ENCODE peak calls at places on chromosome 21, in ten cellular contexts. One of them, this sample, is unnamed.

GRCh38 chr21:29499229-29499628 is 200.5 kb downstream of the BACH1 start:
- DNase-seq in fibroblast of pulmonary artery: no peak
- DNase-seq in GM10248: no peak
- DNase-seq in tibial nerve: no peak
- DNase-seq in coronary artery: no peak
- DNase-seq in spleen: no peak
- DNase-seq in AG09319: no peak
- DNase-seq in heart right ventricle: no peak
- DNase-seq in Caco-2: no peak
- DNase-seq in neural crest cell: no peak
- DNase-seq in this sample: no peak

GRCh38 chr21:38433516-38433915 is 64.8 kb downstream of the ERG start:
- DNase-seq in spleen: no peak
- DNase-seq in tibial nerve: no peak
- DNase-seq in AG09319: no peak
- DNase-seq in fibroblast of pulmonary artery: no peak
- DNase-seq in coronary artery: peak; percentile 47
- DNase-seq in Caco-2: no peak
- DNase-seq in GM10248: no peak
- DNase-seq in heart right ventricle: no peak
- DNase-seq in neural crest cell: no peak
- DNase-seq in this sample: no peak

GRCh38 chr21:38957575-38958340 is 152.0 kb downstream of the ETS2 start:
- DNase-seq in fibroblast of pulmonary artery: no peak
- DNase-seq in GM10248: no peak
- DNase-seq in spleen: no peak
- DNase-seq in Caco-2: no peak
- DNase-seq in coronary artery: no peak
- DNase-seq in neural crest cell: no peak
- DNase-seq in tibial nerve: no peak
- DNase-seq in AG09319: no peak
- DNase-seq in heart right ventricle: no peak
- DNase-seq in this sample: no peak

GRCh38 chr21:30839304-30839703 is 9.7 kb upstream of the KRTAP7-1 start:
- DNase-seq in heart right ventricle: no peak
- DNase-seq in spleen: no peak
- DNase-seq in coronary artery: no peak
- DNase-seq in fibroblast of pulmonary artery: peak; percentile 0
- DNase-seq in AG09319: no peak
- DNase-seq in tibial nerve: no peak
- DNase-seq in Caco-2: peak; percentile 54
- DNase-seq in neural crest cell: peak; percentile 36
- DNase-seq in GM10248: peak; percentile 23
- DNase-seq in this sample: no peak

GRCh38 chr21:30831194-30831765 is 1.7 kb upstream of the KRTAP7-1 start:
- DNase-seq in heart right ventricle: no peak
- DNase-seq in fibroblast of pulmonary artery: peak; percentile 10
- DNase-seq in GM10248: peak; percentile 17
- DNase-seq in AG09319: no peak
- DNase-seq in tibial nerve: no peak
- DNase-seq in Caco-2: no peak
- DNase-seq in spleen: no peak
- DNase-seq in coronary artery: no peak
- DNase-seq in neural crest cell: peak; percentile 12
- DNase-seq in this sample: no peak

GRCh38 chr21:26320541-26320940 is 150.0 kb upstream of the APP start:
- DNase-seq in coronary artery: no peak
- DNase-seq in heart right ventricle: no peak
- DNase-seq in neural crest cell: no peak
- DNase-seq in spleen: no peak
- DNase-seq in tibial nerve: no peak
- DNase-seq in Caco-2: no peak
- DNase-seq in fibroblast of pulmonary artery: no peak
- DNase-seq in GM10248: no peak
- DNase-seq in AG09319: no peak
- DNase-seq in this sample: no peak

GRCh38 chr21:38486221-38486620 is 12.1 kb downstream of the ERG start:
- DNase-seq in coronary artery: no peak
- DNase-seq in tibial nerve: no peak
- DNase-seq in Caco-2: no peak
- DNase-seq in neural crest cell: no peak
- DNase-seq in GM10248: no peak
- DNase-seq in heart right ventricle: no peak
- DNase-seq in fibroblast of pulmonary artery: peak; percentile 81
- DNase-seq in AG09319: no peak
- DNase-seq in spleen: no peak
- DNase-seq in this sample: no peak

GRCh38 chr21:29299906-29300546 is 1.3 kb downstream of the BACH1 start:
- DNase-seq in GM10248: peak; percentile 53
- DNase-seq in heart right ventricle: peak; percentile 29
- DNase-seq in spleen: peak; percentile 86
- DNase-seq in fibroblast of pulmonary artery: peak; percentile 85
- DNase-seq in Caco-2: peak; percentile 64
- DNase-seq in neural crest cell: no peak
- DNase-seq in coronary artery: peak; percentile 76
- DNase-seq in tibial nerve: peak; percentile 40
- DNase-seq in AG09319: peak; percentile 92
- DNase-seq in this sample: peak; percentile 27

GRCh38 chr21:38819719-38820147 is 14.0 kb downstream of the ETS2 start:
- DNase-seq in heart right ventricle: no peak
- DNase-seq in neural crest cell: no peak
- DNase-seq in AG09319: no peak
- DNase-seq in coronary artery: peak; percentile 65
- DNase-seq in tibial nerve: no peak
- DNase-seq in spleen: no peak
- DNase-seq in GM10248: no peak
- DNase-seq in fibroblast of pulmonary artery: no peak
- DNase-seq in Caco-2: peak; percentile 80
- DNase-seq in this sample: peak; percentile 75

GRCh38 chr21:31222142-31222541 is 121.9 kb downstream of the TIAM1 start:
- DNase-seq in tibial nerve: no peak
- DNase-seq in AG09319: no peak
- DNase-seq in coronary artery: no peak
- DNase-seq in neural crest cell: no peak
- DNase-seq in spleen: no peak
- DNase-seq in GM10248: no peak
- DNase-seq in Caco-2: no peak
- DNase-seq in fibroblast of pulmonary artery: peak; percentile 61
- DNase-seq in heart right ventricle: no peak
- DNase-seq in this sample: no peak

GRCh38 chr21:42051788-42052187 is 19.3 kb upstream of the UMODL1 start:
- DNase-seq in spleen: peak; percentile 61
- DNase-seq in coronary artery: no peak
- DNase-seq in fibroblast of pulmonary artery: no peak
- DNase-seq in neural crest cell: no peak
- DNase-seq in Caco-2: no peak
- DNase-seq in tibial nerve: no peak
- DNase-seq in GM10248: no peak
- DNase-seq in AG09319: no peak
- DNase-seq in heart right ventricle: no peak
- DNase-seq in this sample: no peak

GRCh38 chr21:42665026-42665425 is 11.6 kb downstream of the PDE9A start:
- DNase-seq in neural crest cell: no peak
- DNase-seq in AG09319: no peak
- DNase-seq in Caco-2: no peak
- DNase-seq in fibroblast of pulmonary artery: no peak
- DNase-seq in GM10248: no peak
- DNase-seq in coronary artery: no peak
- DNase-seq in spleen: no peak
- DNase-seq in tibial nerve: no peak
- DNase-seq in heart right ventricle: no peak
- DNase-seq in this sample: no peak

GRCh38 chr21:42401164-42401563 is 2.5 kb upstream of the UBASH3A start:
- DNase-seq in AG09319: no peak
- DNase-seq in spleen: no peak
- DNase-seq in neural crest cell: no peak
- DNase-seq in tibial nerve: no peak
- DNase-seq in coronary artery: no peak
- DNase-seq in GM10248: no peak
- DNase-seq in fibroblast of pulmonary artery: peak; percentile 21
- DNase-seq in Caco-2: no peak
- DNase-seq in heart right ventricle: no peak
- DNase-seq in this sample: no peak

GRCh38 chr21:38349111-38349746 is 92.4 kb downstream of the KCNJ15 start:
- DNase-seq in spleen: no peak
- DNase-seq in coronary artery: peak; percentile 50
- DNase-seq in heart right ventricle: no peak
- DNase-seq in tibial nerve: no peak
- DNase-seq in Caco-2: no peak
- DNase-seq in fibroblast of pulmonary artery: peak; percentile 27
- DNase-seq in AG09319: no peak
- DNase-seq in GM10248: no peak
- DNase-seq in neural crest cell: no peak
- DNase-seq in this sample: no peak

GRCh38 chr21:28605138-28605537 is 387.5 kb downstream of the LTN1 start:
- DNase-seq in fibroblast of pulmonary artery: no peak
- DNase-seq in spleen: no peak
- DNase-seq in Caco-2: no peak
- DNase-seq in GM10248: peak; percentile 9
- DNase-seq in tibial nerve: no peak
- DNase-seq in coronary artery: no peak
- DNase-seq in AG09319: no peak
- DNase-seq in heart right ventricle: no peak
- DNase-seq in neural crest cell: no peak
- DNase-seq in this sample: no peak

GRCh38 chr21:32826317-32827167 is 55.0 kb upstream of the PAXBP1 start:
- DNase-seq in tibial nerve: peak; percentile 32
- DNase-seq in coronary artery: no peak
- DNase-seq in Caco-2: peak; percentile 56
- DNase-seq in spleen: no peak
- DNase-seq in GM10248: peak; percentile 72
- DNase-seq in heart right ventricle: peak; percentile 23
- DNase-seq in AG09319: no peak
- DNase-seq in neural crest cell: peak; percentile 11
- DNase-seq in fibroblast of pulmonary artery: peak; percentile 80
- DNase-seq in this sample: peak; percentile 48
- TF ChIP-seq CTCF in tibial nerve: peak; percentile 52
- TF ChIP-seq CTCF in coronary artery: no peak
- TF ChIP-seq CTCF in Caco-2: peak; percentile 74
- TF ChIP-seq CTCF in spleen: peak; percentile 62
- TF ChIP-seq CTCF in GM10248: peak; percentile 70
- TF ChIP-seq CTCF in heart right ventricle: peak; percentile 40
- TF ChIP-seq CTCF in AG09319: peak; percentile 67
- TF ChIP-seq CTCF in neural crest cell: peak; percentile 72
- TF ChIP-seq CTCF in fibroblast of pulmonary artery: peak; percentile 67
- TF ChIP-seq CTCF in this sample: peak; percentile 29

GRCh38 chr21:45507523-45507875 is 34.7 kb downstream of the SLC19A1 start:
- DNase-seq in fibroblast of pulmonary artery: no peak
- DNase-seq in tibial nerve: no peak
- DNase-seq in heart right ventricle: no peak
- DNase-seq in Caco-2: peak; percentile 32
- DNase-seq in GM10248: no peak
- DNase-seq in AG09319: no peak
- DNase-seq in spleen: peak; percentile 48
- DNase-seq in coronary artery: no peak
- DNase-seq in neural crest cell: no peak
- DNase-seq in this sample: no peak

GRCh38 chr21:45504516-45505415 is 37.5 kb downstream of the SLC19A1 start:
- DNase-seq in GM10248: no peak
- DNase-seq in heart right ventricle: no peak
- DNase-seq in AG09319: no peak
- DNase-seq in tibial nerve: no peak
- DNase-seq in coronary artery: no peak
- DNase-seq in spleen: peak; percentile 66
- DNase-seq in Caco-2: peak; percentile 21
- DNase-seq in fibroblast of pulmonary artery: no peak
- DNase-seq in neural crest cell: no peak
- DNase-seq in this sample: no peak

GRCh38 chr21:45506836-45507522 is 35.3 kb downstream of the SLC19A1 start:
- DNase-seq in tibial nerve: no peak
- DNase-seq in neural crest cell: no peak
- DNase-seq in spleen: peak; percentile 73
- DNase-seq in GM10248: no peak
- DNase-seq in Caco-2: peak; percentile 25
- DNase-seq in coronary artery: no peak
- DNase-seq in AG09319: no peak
- DNase-seq in heart right ventricle: no peak
- DNase-seq in fibroblast of pulmonary artery: no peak
- DNase-seq in this sample: no peak

GRCh38 chr21:45505416-45506021 is 36.7 kb downstream of the SLC19A1 start:
- DNase-seq in Caco-2: peak; percentile 29
- DNase-seq in neural crest cell: no peak
- DNase-seq in heart right ventricle: no peak
- DNase-seq in spleen: peak; percentile 73
- DNase-seq in fibroblast of pulmonary artery: no peak
- DNase-seq in tibial nerve: no peak
- DNase-seq in coronary artery: no peak
- DNase-seq in AG09319: no peak
- DNase-seq in GM10248: no peak
- DNase-seq in this sample: no peak

GRCh38 chr21:45506241-45506817 is 35.9 kb downstream of the SLC19A1 start:
- DNase-seq in fibroblast of pulmonary artery: no peak
- DNase-seq in AG09319: no peak
- DNase-seq in GM10248: no peak
- DNase-seq in spleen: peak; percentile 65
- DNase-seq in Caco-2: peak; percentile 35
- DNase-seq in neural crest cell: no peak
- DNase-seq in tibial nerve: no peak
- DNase-seq in coronary artery: no peak
- DNase-seq in heart right ventricle: no peak
- DNase-seq in this sample: no peak
- TF ChIP-seq CTCF in fibroblast of pulmonary artery: no peak
- TF ChIP-seq CTCF in AG09319: no peak
- TF ChIP-seq CTCF in GM10248: no peak
- TF ChIP-seq CTCF in spleen: no peak
- TF ChIP-seq CTCF in Caco-2: no peak
- TF ChIP-seq CTCF in neural crest cell: no peak
- TF ChIP-seq CTCF in tibial nerve: no peak
- TF ChIP-seq CTCF in coronary artery: no peak
- TF ChIP-seq CTCF in heart right ventricle: no peak
- TF ChIP-seq CTCF in this sample: no peak

DNA sequence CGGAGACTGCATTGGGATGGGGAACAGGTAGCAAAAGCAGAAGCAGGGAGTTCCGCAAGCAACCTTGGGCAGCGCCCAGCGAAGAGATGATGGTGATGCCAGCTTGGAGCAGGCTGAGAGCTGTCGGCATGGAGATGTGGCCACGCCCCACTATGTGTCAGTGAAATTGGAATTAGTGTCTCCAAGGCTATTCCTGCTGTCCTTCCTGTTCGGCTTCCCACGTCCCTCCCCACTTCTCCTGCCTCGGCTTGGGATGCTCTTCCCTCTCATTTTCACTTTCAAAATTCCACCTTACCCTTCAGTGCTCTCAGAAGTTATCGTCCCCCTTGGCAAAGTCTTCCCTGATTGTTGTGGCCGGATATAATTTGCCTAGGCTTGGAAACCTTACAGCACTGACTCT is 270.6 kb upstream of the RUNX1 start:
- DNase-seq in AG09319: no peak
- DNase-seq in GM10248: no peak
- DNase-seq in Caco-2: no peak
- DNase-seq in heart right ventricle: no peak
- DNase-seq in spleen: no peak
- DNase-seq in tibial nerve: no peak
- DNase-seq in neural crest cell: no peak
- DNase-seq in fibroblast of pulmonary artery: no peak
- DNase-seq in coronary artery: no peak
- DNase-seq in this sample: no peak
- TF ChIP-seq CTCF in AG09319: no peak
- TF ChIP-seq CTCF in GM10248: no peak
- TF ChIP-seq CTCF in Caco-2: no peak
- TF ChIP-seq CTCF in heart right ventricle: no peak
- TF ChIP-seq CTCF in spleen: no peak
- TF ChIP-seq CTCF in tibial nerve: no peak
- TF ChIP-seq CTCF in neural crest cell: no peak
- TF ChIP-seq CTCF in fibroblast of pulmonary artery: no peak
- TF ChIP-seq CTCF in coronary artery: no peak
- TF ChIP-seq CTCF in this sample: no peak

GRCh38 chr21:36839123-36839522 is 127.3 kb downstream of the HLCS start:
- DNase-seq in fibroblast of pulmonary artery: no peak
- DNase-seq in heart right ventricle: no peak
- DNase-seq in AG09319: no peak
- DNase-seq in tibial nerve: no peak
- DNase-seq in GM10248: no peak
- DNase-seq in coronary artery: no peak
- DNase-seq in spleen: no peak
- DNase-seq in Caco-2: no peak
- DNase-seq in neural crest cell: no peak
- DNase-seq in this sample: no peak
- TF ChIP-seq CTCF in fibroblast of pulmonary artery: no peak
- TF ChIP-seq CTCF in heart right ventricle: no peak
- TF ChIP-seq CTCF in AG09319: no peak
- TF ChIP-seq CTCF in tibial nerve: no peak
- TF ChIP-seq CTCF in GM10248: no peak
- TF ChIP-seq CTCF in coronary artery: no peak
- TF ChIP-seq CTCF in spleen: no peak
- TF ChIP-seq CTCF in Caco-2: no peak
- TF ChIP-seq CTCF in neural crest cell: no peak
- TF ChIP-seq CTCF in this sample: no peak